ENCODE peak calls at places on chromosomes 12 and 14, in four cellular contexts. G is T-helper 1 cell; V is stimulated activated CD8-positive, alpha-beta memory T cell treated with anti-CD3 and anti-CD28 coated beads, Interleukin-15, amount 100 ng/mL, for 1 hour; W is stimulated activated effector memory CD8-positive, alpha-beta T cell treated with anti-CD3 and anti-CD28 coated beads, Interleukin-12 subunit alpha, Interleukin-12 subunit beta, amount 100 ng/mL, for 72 hours. F is an unnamed sample.

GRCh38 chr14:102819176-102819628 is 42.0 kb downstream of the TRAF3 start:
- DNase-seq in V (no peak), W (peak), G (peak), F (no peak)

GRCh38 chr12:84814664-84815245 is 97.8 kb downstream of the SLC6A15 start:
- DNase-seq in V (no peak), W (no peak), G (no peak), F (no peak)

GRCh38 chr12:13428538-13429265 is 232.2 kb downstream of the EMP1 start:
- DNase-seq in W (no peak), G (no peak), V (no peak), F (no peak)

GRCh38 chr12:5796171-5797091 is 148.6 kb downstream of the ANO2 start:
- DNase-seq in G (no peak), W (no peak), V (no peak), F (no peak)

GRCh38 chr14:54338696-54339317 is 58.0 kb upstream of the CDKN3 start:
- DNase-seq in G (no peak), W (no peak), V (no peak), F (peak)

GRCh38 chr14:93333631-93334095 is 827 bp upstream of the BTBD7 start:
- DNase-seq in W (no peak), V (no peak), G (no peak), F (peak)

GRCh38 chr14:67435603-67436002 is 23.6 kb upstream of the PLEK2 start:
- DNase-seq in W (no peak), G (no peak), V (no peak), F (no peak)

GRCh38 chr14:71472961-71473340 is 459.3 kb upstream of the RGS6 start:
- DNase-seq in W (no peak), G (no peak), V (no peak), F (no peak)

GRCh38 chr12:26701604-26702215 is 131.3 kb downstream of the ITPR2 start:
- DNase-seq in V (no peak), W (no peak), G (no peak), F (peak)

GRCh38 chr14:29925106-29925722 is 2.4 kb downstream of the PRKD1 start:
- DNase-seq in W (no peak), V (no peak), G (no peak), F (no peak)

GRCh38 chr12:117042171-117042809 is 56.9 kb downstream of the TESC start:
- DNase-seq in G (no peak), V (no peak), W (no peak), F (no peak)

GRCh38 chr14:74543771-74544170 is 50.2 kb downstream of the ISCA2 start:
- DNase-seq in V (no peak), G (no peak), W (no peak), F (no peak)

GRCh38 chr12:103114296-103115055 is 157.0 kb downstream of the ASCL1 start:
- DNase-seq in W (no peak), V (no peak), G (no peak), F (no peak)

GRCh38 chr12:44847403-44847802 is 28.7 kb downstream of the NELL2 start:
- DNase-seq in V (no peak), W (no peak), G (no peak), F (no peak)

GRCh38 chr14:68730811-68731425 is 61.9 kb downstream of the ZFP36L1 start:
- DNase-seq in G (no peak), V (no peak), W (no peak), F (no peak)

GRCh38 chr14:88952901-88953300 is 128.4 kb downstream of the TTC8 start:
- DNase-seq in V (no peak), W (no peak), G (no peak), F (no peak)

GRCh38 chr14:61694039-61694438 is 1.3 kb upstream of the HIF1A start:
- DNase-seq in W (no peak), G (no peak), V (no peak), F (no peak)

GRCh38 chr12:108482717-108483212 is 32.3 kb upstream of the FICD start:
- DNase-seq in G (no peak), W (no peak), V (no peak), F (no peak)

GRCh38 chr12:107450541-107450940 is 235.1 kb upstream of the PWP1 start:
- DNase-seq in W (no peak), V (no peak), G (no peak), F (no peak)